ENCODE peak calls at places on chromosomes 2 and 18, in ten cellular contexts. One of them, this sample, is unnamed. For H3K9me3, the result is how much of the 10 kb centered on the place peaks cover.

GRCh38 chr2:37776487-37776886 is 105.0 kb upstream of the CDC42EP3 start:
- DNase-seq in IMR-90: peak
- DNase-seq in SK-N-SH: no peak
- DNase-seq in hepatocyte: peak
- DNase-seq in left ventricle myocardium inferior: no peak
- DNase-seq in esophagus squamous epithelium: no peak
- DNase-seq in ascending aorta: peak
- DNase-seq in mammary epithelial cell: peak
- DNase-seq in H9: no peak
- DNase-seq in heart left ventricle: no peak
- DNase-seq in this sample: no peak

GRCh38 chr18:31061945-31062344 is 19.4 kb upstream of the DSC3 start:
- DNase-seq in IMR-90: no peak
- DNase-seq in SK-N-SH: no peak
- DNase-seq in hepatocyte: no peak
- DNase-seq in left ventricle myocardium inferior: no peak
- DNase-seq in esophagus squamous epithelium: no peak
- DNase-seq in ascending aorta: no peak
- DNase-seq in mammary epithelial cell: no peak
- DNase-seq in H9: no peak
- DNase-seq in heart left ventricle: no peak
- DNase-seq in this sample: no peak

GRCh38 chr2:207845202-207845864 is 75.6 kb upstream of the FZD5 start:
- DNase-seq in IMR-90: no peak
- DNase-seq in SK-N-SH: no peak
- DNase-seq in hepatocyte: no peak
- DNase-seq in left ventricle myocardium inferior: no peak
- DNase-seq in esophagus squamous epithelium: no peak
- DNase-seq in ascending aorta: no peak
- DNase-seq in mammary epithelial cell: no peak
- DNase-seq in H9: no peak
- DNase-seq in heart left ventricle: no peak
- DNase-seq in this sample: no peak

GRCh38 chr2:152646775-152647174 is 70.5 kb downstream of the PRPF40A start:
- DNase-seq in IMR-90: peak
- DNase-seq in SK-N-SH: no peak
- DNase-seq in hepatocyte: peak
- DNase-seq in left ventricle myocardium inferior: no peak
- DNase-seq in esophagus squamous epithelium: no peak
- DNase-seq in ascending aorta: no peak
- DNase-seq in mammary epithelial cell: peak
- DNase-seq in H9: no peak
- DNase-seq in heart left ventricle: no peak
- DNase-seq in this sample: peak

GRCh38 chr2:189344036-189344435 is 97.2 kb upstream of the WDR75 start:
- DNase-seq in IMR-90: no peak
- DNase-seq in SK-N-SH: no peak
- DNase-seq in hepatocyte: no peak
- DNase-seq in left ventricle myocardium inferior: no peak
- DNase-seq in esophagus squamous epithelium: no peak
- DNase-seq in ascending aorta: no peak
- DNase-seq in mammary epithelial cell: no peak
- DNase-seq in H9: no peak
- DNase-seq in heart left ventricle: no peak
- DNase-seq in this sample: no peak

GRCh38 chr2:169839954-169840746 is 12.9 kb downstream of the UBR3 start:
- DNase-seq in IMR-90: peak
- DNase-seq in SK-N-SH: no peak
- DNase-seq in hepatocyte: peak
- DNase-seq in left ventricle myocardium inferior: no peak
- DNase-seq in esophagus squamous epithelium: no peak
- DNase-seq in ascending aorta: no peak
- DNase-seq in mammary epithelial cell: no peak
- DNase-seq in H9: no peak
- DNase-seq in heart left ventricle: no peak
- DNase-seq in this sample: peak

GRCh38 chr2:85886585-85886984 is 2.2 kb downstream of the ST3GAL5 start:
- DNase-seq in IMR-90: peak
- DNase-seq in SK-N-SH: no peak
- DNase-seq in hepatocyte: peak
- DNase-seq in left ventricle myocardium inferior: no peak
- DNase-seq in esophagus squamous epithelium: no peak
- DNase-seq in ascending aorta: no peak
- DNase-seq in mammary epithelial cell: peak
- DNase-seq in H9: no peak
- DNase-seq in heart left ventricle: no peak
- DNase-seq in this sample: peak

GRCh38 chr18:3998698-3999333 is 456.3 kb downstream of the DLGAP1 start:
- DNase-seq in IMR-90: peak
- DNase-seq in SK-N-SH: peak
- DNase-seq in hepatocyte: peak
- DNase-seq in left ventricle myocardium inferior: no peak
- DNase-seq in esophagus squamous epithelium: no peak
- DNase-seq in ascending aorta: no peak
- DNase-seq in mammary epithelial cell: peak
- DNase-seq in H9: no peak
- DNase-seq in heart left ventricle: peak
- DNase-seq in this sample: peak

GRCh38 chr2:11784747-11785610 is 38.5 kb downstream of the LPIN1 start:
- DNase-seq in IMR-90: peak
- DNase-seq in SK-N-SH: peak
- DNase-seq in hepatocyte: peak
- DNase-seq in left ventricle myocardium inferior: no peak
- DNase-seq in esophagus squamous epithelium: no peak
- DNase-seq in ascending aorta: no peak
- DNase-seq in mammary epithelial cell: peak
- DNase-seq in H9: peak
- DNase-seq in heart left ventricle: peak
- DNase-seq in this sample: peak

GRCh38 chr18:54983041-54983686 is 23.9 kb upstream of the CCDC68 start:
- DNase-seq in IMR-90: peak
- DNase-seq in SK-N-SH: peak
- DNase-seq in hepatocyte: peak
- DNase-seq in left ventricle myocardium inferior: no peak
- DNase-seq in esophagus squamous epithelium: no peak
- DNase-seq in ascending aorta: no peak
- DNase-seq in mammary epithelial cell: peak
- DNase-seq in H9: no peak
- DNase-seq in heart left ventricle: no peak
- DNase-seq in this sample: peak

GRCh38 chr2:141068053-141068682 is 1062.6 kb downstream of the LRP1B start:
- DNase-seq in IMR-90: no peak
- DNase-seq in SK-N-SH: no peak
- DNase-seq in hepatocyte: no peak
- DNase-seq in left ventricle myocardium inferior: no peak
- DNase-seq in esophagus squamous epithelium: no peak
- DNase-seq in ascending aorta: no peak
- DNase-seq in mammary epithelial cell: no peak
- DNase-seq in H9: no peak
- DNase-seq in heart left ventricle: no peak
- DNase-seq in this sample: peak

GRCh38 chr2:241935314-241935713 is 65.8 kb downstream of the RTP5 start:
- DNase-seq in IMR-90: peak
- DNase-seq in SK-N-SH: no peak
- DNase-seq in hepatocyte: no peak
- DNase-seq in left ventricle myocardium inferior: no peak
- DNase-seq in esophagus squamous epithelium: no peak
- DNase-seq in ascending aorta: no peak
- DNase-seq in mammary epithelial cell: peak
- DNase-seq in H9: no peak
- DNase-seq in heart left ventricle: no peak
- DNase-seq in this sample: peak

GRCh38 chr2:74079522-74080341 is 68.0 kb downstream of the BOLA3 start:
- DNase-seq in IMR-90: peak
- DNase-seq in SK-N-SH: no peak
- DNase-seq in hepatocyte: no peak
- DNase-seq in left ventricle myocardium inferior: no peak
- DNase-seq in esophagus squamous epithelium: no peak
- DNase-seq in ascending aorta: no peak
- DNase-seq in mammary epithelial cell: no peak
- DNase-seq in H9: no peak
- DNase-seq in heart left ventricle: no peak
- DNase-seq in this sample: no peak

GRCh38 chr2:74078467-74078866 is 69.2 kb downstream of the BOLA3 start:
- DNase-seq in IMR-90: no peak
- DNase-seq in SK-N-SH: no peak
- DNase-seq in hepatocyte: no peak
- DNase-seq in left ventricle myocardium inferior: no peak
- DNase-seq in esophagus squamous epithelium: no peak
- DNase-seq in ascending aorta: no peak
- DNase-seq in mammary epithelial cell: no peak
- DNase-seq in H9: no peak
- DNase-seq in heart left ventricle: no peak
- DNase-seq in this sample: no peak

GRCh38 chr2:74077636-74078035 is 70.1 kb downstream of the BOLA3 start:
- DNase-seq in IMR-90: no peak
- DNase-seq in SK-N-SH: no peak
- DNase-seq in hepatocyte: no peak
- DNase-seq in left ventricle myocardium inferior: no peak
- DNase-seq in esophagus squamous epithelium: no peak
- DNase-seq in ascending aorta: no peak
- DNase-seq in mammary epithelial cell: no peak
- DNase-seq in H9: no peak
- DNase-seq in heart left ventricle: no peak
- DNase-seq in this sample: no peak

GRCh38 chr2:74081030-74081429 is 66.7 kb downstream of the BOLA3 start:
- DNase-seq in IMR-90: peak
- DNase-seq in SK-N-SH: no peak
- DNase-seq in hepatocyte: no peak
- DNase-seq in left ventricle myocardium inferior: no peak
- DNase-seq in esophagus squamous epithelium: no peak
- DNase-seq in ascending aorta: no peak
- DNase-seq in mammary epithelial cell: no peak
- DNase-seq in H9: no peak
- DNase-seq in heart left ventricle: no peak
- DNase-seq in this sample: no peak

DNA sequence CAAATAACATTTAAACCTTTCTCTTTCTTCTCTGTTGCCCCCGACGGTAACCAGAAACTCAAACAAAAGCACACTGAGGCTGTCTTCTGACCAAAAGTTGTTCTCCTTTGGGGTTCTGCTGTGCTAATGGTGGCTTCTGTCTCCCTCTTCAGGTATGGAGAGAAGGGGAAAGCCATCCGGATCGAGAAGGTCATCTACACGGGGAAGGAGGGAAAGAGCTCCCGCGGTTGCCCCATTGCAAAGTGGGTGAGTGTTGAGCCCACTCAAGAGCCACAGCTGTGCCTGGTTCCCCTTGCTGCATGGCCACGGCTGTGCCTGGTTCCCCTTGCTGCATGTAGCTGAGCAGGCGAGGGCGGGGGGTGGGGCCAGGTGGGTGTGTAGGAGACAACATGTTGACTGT is 67.4 kb downstream of the BOLA3 start:
- DNase-seq in IMR-90: no peak
- DNase-seq in SK-N-SH: no peak
- DNase-seq in hepatocyte: no peak
- DNase-seq in left ventricle myocardium inferior: no peak
- DNase-seq in esophagus squamous epithelium: no peak
- DNase-seq in ascending aorta: no peak
- DNase-seq in mammary epithelial cell: no peak
- DNase-seq in H9: no peak
- DNase-seq in heart left ventricle: no peak
- DNase-seq in this sample: no peak
- TF ChIP-seq CTCF in IMR-90: no peak
- TF ChIP-seq CTCF in SK-N-SH: no peak
- TF ChIP-seq CTCF in hepatocyte: no peak
- TF ChIP-seq CTCF in left ventricle myocardium inferior: no peak
- TF ChIP-seq CTCF in esophagus squamous epithelium: no peak
- TF ChIP-seq CTCF in ascending aorta: no peak
- TF ChIP-seq CTCF in mammary epithelial cell: peak
- TF ChIP-seq CTCF in H9: peak
- TF ChIP-seq CTCF in heart left ventricle: no peak
- TF ChIP-seq CTCF in this sample: peak

DNA sequence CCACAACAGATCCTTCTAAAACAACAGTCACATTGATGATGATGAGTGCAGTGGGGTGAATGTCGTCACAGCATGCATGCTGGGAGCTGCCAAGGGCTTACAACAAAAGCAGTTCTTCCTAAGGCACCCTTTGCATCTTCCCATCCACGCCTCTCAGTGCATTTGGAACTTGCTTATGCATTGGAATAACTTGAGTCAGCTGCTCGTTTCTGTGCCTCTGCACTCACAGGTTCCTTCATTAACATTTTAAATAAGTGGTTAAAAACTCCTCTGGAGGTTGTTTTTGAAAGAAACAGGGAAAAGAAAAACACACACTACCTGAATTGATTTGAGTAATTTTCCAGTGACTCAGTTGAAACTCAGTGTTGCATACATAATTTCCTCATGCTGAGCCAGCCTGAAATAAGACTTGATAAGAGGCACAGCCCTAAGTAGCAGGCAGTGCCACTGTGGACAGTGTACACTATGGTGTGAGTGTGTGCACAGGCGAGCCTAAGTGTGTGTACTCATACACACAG is 46.8 kb upstream of the TRIM43B start:
- DNase-seq in IMR-90: no peak
- DNase-seq in SK-N-SH: no peak
- DNase-seq in hepatocyte: no peak
- DNase-seq in left ventricle myocardium inferior: no peak
- DNase-seq in esophagus squamous epithelium: no peak
- DNase-seq in ascending aorta: no peak
- DNase-seq in mammary epithelial cell: no peak
- DNase-seq in H9: no peak
- DNase-seq in heart left ventricle: no peak
- DNase-seq in this sample: no peak
- H3K9me3 ChIP-seq in IMR-90: under half
- H3K9me3 ChIP-seq in SK-N-SH: under half
- H3K9me3 ChIP-seq in hepatocyte: under half
- H3K9me3 ChIP-seq in left ventricle myocardium inferior: under half
- H3K9me3 ChIP-seq in esophagus squamous epithelium: under half
- H3K9me3 ChIP-seq in ascending aorta: under half
- H3K9me3 ChIP-seq in mammary epithelial cell: under half
- H3K9me3 ChIP-seq in H9: under half
- H3K9me3 ChIP-seq in heart left ventricle: under half
- H3K9me3 ChIP-seq in this sample: under half

GRCh38 chr2:20666364-20667150 is at the start of gene GDF7:
- DNase-seq in IMR-90: no peak
- DNase-seq in SK-N-SH: peak
- DNase-seq in hepatocyte: no peak
- DNase-seq in left ventricle myocardium inferior: no peak
- DNase-seq in esophagus squamous epithelium: no peak
- DNase-seq in ascending aorta: peak
- DNase-seq in mammary epithelial cell: no peak
- DNase-seq in H9: peak
- DNase-seq in heart left ventricle: peak
- DNase-seq in this sample: no peak
- TF ChIP-seq CTCF in IMR-90: peak
- TF ChIP-seq CTCF in SK-N-SH: peak
- TF ChIP-seq CTCF in hepatocyte: peak
- TF ChIP-seq CTCF in left ventricle myocardium inferior: peak
- TF ChIP-seq CTCF in esophagus squamous epithelium: no peak
- TF ChIP-seq CTCF in ascending aorta: no peak
- TF ChIP-seq CTCF in mammary epithelial cell: no peak
- TF ChIP-seq CTCF in H9: peak
- TF ChIP-seq CTCF in heart left ventricle: peak
- TF ChIP-seq CTCF in this sample: peak

DNA sequence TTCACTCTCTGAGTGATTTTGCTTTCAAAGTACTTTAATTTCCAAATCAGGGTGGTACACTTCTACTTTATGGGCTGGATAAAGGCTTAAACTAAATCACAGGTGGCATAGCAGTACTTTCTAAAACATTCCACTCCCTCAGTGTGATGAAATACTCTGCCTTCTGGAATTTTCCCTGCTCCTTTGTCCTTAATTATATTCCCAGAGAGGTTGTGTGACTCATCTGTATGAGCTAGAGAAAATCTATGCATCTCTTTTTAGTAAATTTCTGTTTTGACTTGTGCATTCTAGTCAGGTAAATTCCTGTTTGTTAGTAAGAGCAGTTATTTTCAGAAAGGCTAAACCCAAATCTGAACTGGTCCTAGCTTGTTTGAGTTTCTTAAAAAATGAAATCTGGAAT is 29.0 kb upstream of the PLA2R1 start:
- DNase-seq in IMR-90: peak
- DNase-seq in SK-N-SH: no peak
- DNase-seq in hepatocyte: no peak
- DNase-seq in left ventricle myocardium inferior: no peak
- DNase-seq in esophagus squamous epithelium: no peak
- DNase-seq in ascending aorta: no peak
- DNase-seq in mammary epithelial cell: peak
- DNase-seq in H9: no peak
- DNase-seq in heart left ventricle: no peak
- DNase-seq in this sample: no peak
- H3K9me3 ChIP-seq in IMR-90: under half
- H3K9me3 ChIP-seq in SK-N-SH: under half
- H3K9me3 ChIP-seq in hepatocyte: under half
- H3K9me3 ChIP-seq in left ventricle myocardium inferior: half or more
- H3K9me3 ChIP-seq in esophagus squamous epithelium: under half
- H3K9me3 ChIP-seq in ascending aorta: half or more
- H3K9me3 ChIP-seq in mammary epithelial cell: under half
- H3K9me3 ChIP-seq in H9: under half
- H3K9me3 ChIP-seq in heart left ventricle: half or more
- H3K9me3 ChIP-seq in this sample: under half

This sample was measured in A673.